ENCODE peak calls at places on chromosomes 13 and 19, in seven cellular contexts. One of them, this sample, is unnamed.

GRCh38 chr19:9836021-9836420 is 903 bp downstream of the PIN1 start:
- DNase-seq in A549: no peak
- DNase-seq in Panc1: no peak
- DNase-seq in HL-60: peak
- DNase-seq in GM12878: no peak
- DNase-seq in K562: peak
- DNase-seq in GM23338: no peak
- DNase-seq in this sample: peak

GRCh38 chr13:44157614-44158013 is 216.0 kb upstream of the SERP2 start:
- DNase-seq in A549: no peak
- DNase-seq in Panc1: no peak
- DNase-seq in HL-60: no peak
- DNase-seq in GM12878: no peak
- DNase-seq in K562: no peak
- DNase-seq in GM23338: no peak
- DNase-seq in this sample: no peak

GRCh38 chr13:48160879-48161278 is 66.0 kb upstream of the MED4 start:
- DNase-seq in A549: no peak
- DNase-seq in Panc1: no peak
- DNase-seq in HL-60: no peak
- DNase-seq in GM12878: no peak
- DNase-seq in K562: no peak
- DNase-seq in GM23338: no peak
- DNase-seq in this sample: no peak

GRCh38 chr13:53206455-53206854 is 177.8 kb downstream of the OLFM4 start:
- DNase-seq in A549: peak
- DNase-seq in Panc1: no peak
- DNase-seq in HL-60: no peak
- DNase-seq in GM12878: no peak
- DNase-seq in K562: no peak
- DNase-seq in GM23338: peak
- DNase-seq in this sample: peak

GRCh38 chr13:20814224-20814910 is 40.6 kb upstream of the EEF1AKMT1 start:
- DNase-seq in A549: peak
- DNase-seq in Panc1: no peak
- DNase-seq in HL-60: no peak
- DNase-seq in GM12878: no peak
- DNase-seq in K562: no peak
- DNase-seq in GM23338: no peak
- DNase-seq in this sample: peak

GRCh38 chr13:50592412-50593145 is 250.9 kb downstream of the DLEU7 start:
- DNase-seq in A549: no peak
- DNase-seq in Panc1: peak
- DNase-seq in HL-60: no peak
- DNase-seq in GM12878: no peak
- DNase-seq in K562: no peak
- DNase-seq in GM23338: no peak
- DNase-seq in this sample: no peak

GRCh38 chr19:42023121-42023942 is 29.3 kb upstream of the ATP1A3 start:
- DNase-seq in A549: peak
- DNase-seq in Panc1: no peak
- DNase-seq in HL-60: peak
- DNase-seq in GM12878: no peak
- DNase-seq in K562: peak
- DNase-seq in GM23338: peak
- DNase-seq in this sample: peak

GRCh38 chr19:42324655-42325307 is 654 bp upstream of the MEGF8 start:
- DNase-seq in A549: no peak
- DNase-seq in Panc1: no peak
- DNase-seq in HL-60: no peak
- DNase-seq in GM12878: no peak
- DNase-seq in K562: no peak
- DNase-seq in GM23338: no peak
- DNase-seq in this sample: no peak

GRCh38 chr13:50580684-50581305 is 262.7 kb downstream of the DLEU7 start:
- DNase-seq in A549: no peak
- DNase-seq in Panc1: no peak
- DNase-seq in HL-60: no peak
- DNase-seq in GM12878: no peak
- DNase-seq in K562: no peak
- DNase-seq in GM23338: no peak
- DNase-seq in this sample: no peak

GRCh38 chr19:51948979-51949378 is 21.7 kb downstream of the ZNF613 start:
- DNase-seq in A549: no peak
- DNase-seq in Panc1: no peak
- DNase-seq in HL-60: no peak
- DNase-seq in GM12878: no peak
- DNase-seq in K562: no peak
- DNase-seq in GM23338: peak
- DNase-seq in this sample: peak

GRCh38 chr13:33379597-33379996 is 94.0 kb upstream of the STARD13 start:
- DNase-seq in A549: no peak
- DNase-seq in Panc1: no peak
- DNase-seq in HL-60: no peak
- DNase-seq in GM12878: no peak
- DNase-seq in K562: no peak
- DNase-seq in GM23338: peak
- DNase-seq in this sample: no peak

GRCh38 chr13:52159159-52159982 is at the start of gene NEK3:
- DNase-seq in A549: peak
- DNase-seq in Panc1: peak
- DNase-seq in HL-60: peak
- DNase-seq in GM12878: no peak
- DNase-seq in K562: peak
- DNase-seq in GM23338: peak
- DNase-seq in this sample: peak

GRCh38 chr19:11482384-11483050 is 1.7 kb upstream of the ELAVL3 start:
- DNase-seq in A549: peak
- DNase-seq in Panc1: no peak
- DNase-seq in HL-60: peak
- DNase-seq in GM12878: peak
- DNase-seq in K562: peak
- DNase-seq in GM23338: peak
- DNase-seq in this sample: peak

GRCh38 chr19:39131255-39131755 is 5.7 kb downstream of the PAK4 start:
- DNase-seq in A549: no peak
- DNase-seq in Panc1: no peak
- DNase-seq in HL-60: no peak
- DNase-seq in GM12878: no peak
- DNase-seq in K562: no peak
- DNase-seq in GM23338: no peak
- DNase-seq in this sample: peak

GRCh38 chr19:13803038-13803437 is 7.8 kb downstream of the ZSWIM4 start:
- DNase-seq in A549: no peak
- DNase-seq in Panc1: no peak
- DNase-seq in HL-60: no peak
- DNase-seq in GM12878: no peak
- DNase-seq in K562: no peak
- DNase-seq in GM23338: no peak
- DNase-seq in this sample: no peak
- TF ChIP-seq REST in A549: no peak
- TF ChIP-seq REST in Panc1: no peak
- TF ChIP-seq REST in HL-60: no peak
- TF ChIP-seq REST in GM12878: no peak
- TF ChIP-seq REST in K562: no peak
- TF ChIP-seq REST in GM23338: no peak
- TF ChIP-seq REST in this sample: no peak

GRCh38 chr19:7637374-7638256 is 705 bp downstream of the STXBP2 start:
- DNase-seq in A549: peak
- DNase-seq in Panc1: no peak
- DNase-seq in HL-60: peak
- DNase-seq in GM12878: no peak
- DNase-seq in K562: peak
- DNase-seq in GM23338: no peak
- DNase-seq in this sample: no peak
- TF ChIP-seq REST in A549: no peak
- TF ChIP-seq REST in Panc1: no peak
- TF ChIP-seq REST in HL-60: no peak
- TF ChIP-seq REST in GM12878: no peak
- TF ChIP-seq REST in K562: peak
- TF ChIP-seq REST in GM23338: no peak
- TF ChIP-seq REST in this sample: no peak

GRCh38 chr19:44814132-44814470 is 5.2 kb downstream of the BCAM start:
- DNase-seq in A549: no peak
- DNase-seq in Panc1: no peak
- DNase-seq in HL-60: no peak
- DNase-seq in GM12878: no peak
- DNase-seq in K562: no peak
- DNase-seq in GM23338: no peak
- DNase-seq in this sample: no peak

GRCh38 chr19:44812142-44812718 is 3.3 kb downstream of the BCAM start:
- DNase-seq in A549: no peak
- DNase-seq in Panc1: no peak
- DNase-seq in HL-60: no peak
- DNase-seq in GM12878: no peak
- DNase-seq in K562: no peak
- DNase-seq in GM23338: no peak
- DNase-seq in this sample: no peak

GRCh38 chr19:44813331-44814131 is 4.6 kb downstream of the BCAM start:
- DNase-seq in A549: no peak
- DNase-seq in Panc1: no peak
- DNase-seq in HL-60: no peak
- DNase-seq in GM12878: no peak
- DNase-seq in K562: peak
- DNase-seq in GM23338: peak
- DNase-seq in this sample: no peak

GRCh38 chr19:44816301-44816700 is 7.4 kb downstream of the BCAM start:
- DNase-seq in A549: no peak
- DNase-seq in Panc1: no peak
- DNase-seq in HL-60: no peak
- DNase-seq in GM12878: no peak
- DNase-seq in K562: no peak
- DNase-seq in GM23338: no peak
- DNase-seq in this sample: peak

GRCh38 chr19:44814517-44814916 is 5.6 kb downstream of the BCAM start:
- DNase-seq in A549: no peak
- DNase-seq in Panc1: no peak
- DNase-seq in HL-60: no peak
- DNase-seq in GM12878: no peak
- DNase-seq in K562: no peak
- DNase-seq in GM23338: no peak
- DNase-seq in this sample: no peak
- TF ChIP-seq REST in A549: no peak
- TF ChIP-seq REST in Panc1: no peak
- TF ChIP-seq REST in HL-60: no peak
- TF ChIP-seq REST in GM12878: no peak
- TF ChIP-seq REST in K562: no peak
- TF ChIP-seq REST in GM23338: no peak
- TF ChIP-seq REST in this sample: no peak

DNA sequence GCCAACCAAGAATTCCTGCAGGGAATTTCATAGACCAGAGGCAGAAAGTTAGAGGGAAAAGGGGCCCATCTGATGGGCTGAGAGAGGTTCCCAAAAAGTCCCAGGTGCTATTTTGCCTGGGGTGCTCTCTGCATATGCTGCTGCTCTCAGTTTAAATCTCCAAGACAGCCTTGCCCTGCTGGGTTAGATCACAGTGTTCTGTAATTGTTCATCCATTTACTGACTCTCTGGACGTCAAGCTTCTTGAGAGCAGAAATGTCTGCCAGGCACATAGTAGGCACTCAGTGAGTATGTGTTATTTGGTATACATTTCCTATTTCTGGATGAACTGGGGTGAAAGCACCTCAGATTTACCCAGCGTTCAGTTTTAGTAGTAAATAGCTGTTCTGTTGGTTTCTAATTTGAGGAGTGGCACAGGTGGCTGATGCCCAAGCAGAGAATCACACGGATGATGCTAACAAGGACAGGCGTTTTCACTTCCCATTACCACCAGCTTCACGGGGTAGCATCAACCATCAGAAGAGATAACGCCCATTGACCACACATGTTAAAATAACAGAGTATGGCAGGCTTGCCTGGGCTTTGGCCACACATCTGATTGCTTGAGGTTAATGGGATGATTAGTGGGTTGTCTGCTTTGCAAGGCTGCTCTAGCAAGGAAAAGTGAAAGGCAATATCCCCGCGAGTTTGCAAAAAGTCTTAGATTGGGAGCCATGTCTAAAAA is 161.1 kb downstream of the SLC7A1 start:
- DNase-seq in A549: no peak
- DNase-seq in Panc1: no peak
- DNase-seq in HL-60: no peak
- DNase-seq in GM12878: peak
- DNase-seq in K562: no peak
- DNase-seq in GM23338: no peak
- DNase-seq in this sample: peak
- TF ChIP-seq REST in A549: no peak
- TF ChIP-seq REST in Panc1: no peak
- TF ChIP-seq REST in HL-60: no peak
- TF ChIP-seq REST in GM12878: no peak
- TF ChIP-seq REST in K562: no peak
- TF ChIP-seq REST in GM23338: no peak
- TF ChIP-seq REST in this sample: no peak

GRCh38 chr13:30418075-30418715 is 4.1 kb upstream of the UBE2L5 start:
- DNase-seq in A549: no peak
- DNase-seq in Panc1: no peak
- DNase-seq in HL-60: no peak
- DNase-seq in GM12878: no peak
- DNase-seq in K562: no peak
- DNase-seq in GM23338: no peak
- DNase-seq in this sample: no peak
- TF ChIP-seq REST in A549: no peak
- TF ChIP-seq REST in Panc1: no peak
- TF ChIP-seq REST in HL-60: no peak
- TF ChIP-seq REST in GM12878: no peak
- TF ChIP-seq REST in K562: no peak
- TF ChIP-seq REST in GM23338: no peak
- TF ChIP-seq REST in this sample: no peak

GRCh38 chr19:40590464-40591265 is 10.5 kb upstream of the LTBP4 start:
- DNase-seq in A549: no peak
- DNase-seq in Panc1: no peak
- DNase-seq in HL-60: no peak
- DNase-seq in GM12878: no peak
- DNase-seq in K562: no peak
- DNase-seq in GM23338: no peak
- DNase-seq in this sample: no peak
- TF ChIP-seq REST in A549: no peak
- TF ChIP-seq REST in Panc1: no peak
- TF ChIP-seq REST in HL-60: no peak
- TF ChIP-seq REST in GM12878: no peak
- TF ChIP-seq REST in K562: no peak
- TF ChIP-seq REST in GM23338: no peak
- TF ChIP-seq REST in this sample: no peak

DNA sequence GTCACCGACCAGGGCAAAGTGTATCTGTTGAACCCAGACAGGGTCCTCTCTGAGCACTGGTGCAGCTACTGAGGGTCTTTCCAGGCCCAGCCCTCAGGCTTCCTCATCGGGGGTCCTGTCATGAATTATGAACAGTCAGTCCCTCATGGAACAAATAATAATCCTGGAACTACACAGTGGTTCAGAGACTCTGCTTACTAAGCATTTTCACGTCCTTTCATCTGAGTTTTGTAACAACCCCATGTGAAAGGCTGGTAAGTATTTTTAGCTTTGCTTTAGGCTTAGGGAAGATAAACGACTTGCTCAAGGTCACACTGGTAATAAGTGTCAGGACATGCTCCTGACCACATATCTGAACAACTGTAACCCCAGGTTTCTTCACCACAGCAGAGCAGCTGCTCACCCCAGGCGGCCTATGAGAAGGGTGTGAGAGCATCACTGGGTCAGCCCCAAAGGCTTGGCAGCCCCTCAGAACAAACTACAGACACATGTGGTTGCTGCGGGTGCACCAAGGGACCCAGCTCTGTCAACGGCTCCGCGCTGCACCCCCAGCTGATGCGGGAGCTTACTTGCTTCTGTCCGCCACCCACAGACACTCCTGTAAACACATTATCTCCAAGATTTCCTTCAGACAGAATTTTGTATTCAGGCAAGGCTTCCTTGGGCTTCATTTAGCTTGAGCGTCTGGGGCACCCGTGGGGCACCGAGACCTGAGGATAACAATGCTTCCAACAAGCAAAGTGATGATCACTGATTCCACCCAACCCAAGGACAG is 19.4 kb upstream of the GSX1 start:
- DNase-seq in A549: no peak
- DNase-seq in Panc1: no peak
- DNase-seq in HL-60: no peak
- DNase-seq in GM12878: no peak
- DNase-seq in K562: no peak
- DNase-seq in GM23338: no peak
- DNase-seq in this sample: no peak
- TF ChIP-seq REST in A549: no peak
- TF ChIP-seq REST in Panc1: no peak
- TF ChIP-seq REST in HL-60: no peak
- TF ChIP-seq REST in GM12878: no peak
- TF ChIP-seq REST in K562: no peak
- TF ChIP-seq REST in GM23338: no peak
- TF ChIP-seq REST in this sample: no peak

This sample was measured in SK-N-SH.